ENCODE peak calls at places on chromosomes 16 and 17, in six cellular contexts. L is aorta, O is transverse colon, C is DND-41, I is right lobe of liver, H is prostate gland. K is an unnamed sample.

GRCh38 chr16:54374136-54374535 is 87.5 kb upstream of the IRX3 start:
- DNase-seq in L (no peak), O (no peak), C (peak; percentile 11), I (no peak), H (no peak), K (no peak)

GRCh38 chr17:2723505-2723996 is 12.0 kb upstream of the CLUH start:
- DNase-seq in L (no peak), O (peak; percentile 64), C (no peak), I (no peak), H (no peak), K (no peak)

GRCh38 chr16:85402910-85403692 is 210.0 kb upstream of the GSE1 start:
- DNase-seq in L (peak; percentile 77), O (no peak), C (peak; percentile 86), I (peak; percentile 59), H (no peak), K (no peak)

GRCh38 chr16:55622930-55623561 is 32.7 kb upstream of the SLC6A2 start:
- DNase-seq in L (no peak), O (no peak), C (no peak), I (peak; percentile 56), H (no peak), K (no peak)

GRCh38 chr17:50480854-50481490 is 2.3 kb downstream of the RSAD1 start:
- DNase-seq in L (no peak), O (no peak), C (no peak), I (no peak), H (no peak), K (no peak)

GRCh38 chr16:22671301-22672076 is 142.5 kb upstream of the HS3ST2 start:
- DNase-seq in L (no peak), O (no peak), C (no peak), I (no peak), H (no peak), K (no peak)

GRCh38 chr17:34579979-34580684 is 750 bp downstream of the TMEM132E start:
- DNase-seq in L (no peak), O (no peak), C (no peak), I (peak; percentile 55), H (peak; percentile 23), K (no peak)

GRCh38 chr16:3782566-3782965 is 65.2 kb upstream of the TRAP1 start:
- DNase-seq in L (no peak), O (no peak), C (no peak), I (no peak), H (no peak), K (no peak)

GRCh38 chr17:66843606-66844005 is 8.7 kb downstream of the CACNG5 start:
- DNase-seq in L (no peak), O (no peak), C (no peak), I (peak; percentile 26), H (no peak), K (no peak)

GRCh38 chr16:46673320-46674013 is 15.5 kb downstream of the VPS35 start:
- DNase-seq in L (peak; percentile 58), O (peak; percentile 29), C (peak; percentile 45), I (peak; percentile 48), H (peak; percentile 25), K (peak; percentile 36)

GRCh38 chr17:45991341-45991740 is 7.7 kb upstream of the STH start:
- DNase-seq in L (no peak), O (no peak), C (no peak), I (no peak), H (no peak), K (no peak)

GRCh38 chr16:82439678-82440293 is 187.0 kb upstream of the CDH13 start:
- DNase-seq in L (no peak), O (no peak), C (peak; percentile 7), I (no peak), H (no peak), K (no peak)

GRCh38 chr16:1832831-1833454 is 5.9 kb downstream of the FAHD1 start:
- DNase-seq in L (no peak), O (no peak), C (no peak), I (no peak), H (no peak), K (no peak)

GRCh38 chr16:14632693-14633569 is at the start of gene BFAR:
- DNase-seq in L (peak; percentile 100), O (peak; percentile 100), C (peak; percentile 99), I (peak; percentile 99), H (peak; percentile 98), K (peak; percentile 99)

GRCh38 chr16:88618956-88619667 is 19.3 kb upstream of the IL17C start:
- DNase-seq in L (no peak), O (no peak), C (no peak), I (no peak), H (no peak), K (no peak)

GRCh38 chr16:55717326-55717725 is 61.5 kb downstream of the SLC6A2 start:
- DNase-seq in L (no peak), O (no peak), C (no peak), I (peak; percentile 6), H (no peak), K (no peak)

GRCh38 chr17:61661135-61661534 is 70.1 kb upstream of the NACA2 start:
- DNase-seq in L (no peak), O (no peak), C (no peak), I (no peak), H (no peak), K (no peak)

GRCh38 chr17:51371732-51372151 is 111.4 kb downstream of the UTP18 start:
- DNase-seq in L (no peak), O (no peak), C (peak; percentile 43), I (peak; percentile 59), H (peak; percentile 34), K (no peak)

GRCh38 chr17:10757067-10757466 is 27.2 kb upstream of the TMEM220 start:
- DNase-seq in L (no peak), O (no peak), C (no peak), I (peak; percentile 86), H (no peak), K (no peak)

GRCh38 chr16:48059936-48060335 is 95.9 kb downstream of the ABCC12 start:
- DNase-seq in L (no peak), O (no peak), C (no peak), I (no peak), H (no peak), K (no peak)

GRCh38 chr17:30377574-30377973 is 1.2 kb upstream of the CPD start:
- DNase-seq in L (no peak), O (no peak), C (no peak), I (no peak), H (no peak), K (no peak)

GRCh38 chr17:146983-147761 is 9.8 kb downstream of the SCGB1C2 start:
- DNase-seq in L (peak; percentile 46), O (no peak), C (no peak), I (peak; percentile 47), H (no peak), K (no peak)
- H3K36me3 ChIP-seq in L (no peaks in the 10 kb centered on the region), O (no peaks in the 10 kb centered on the region), C (no peaks in the 10 kb centered on the region), I (no peaks in the 10 kb centered on the region), H (no peaks in the 10 kb centered on the region), K (no peaks in the 10 kb centered on the region)

GRCh38 chr17:81915331-81915730 is 2.6 kb downstream of the SIRT7 start:
- DNase-seq in L (no peak), O (no peak), C (no peak), I (no peak), H (no peak), K (no peak)

GRCh38 chr17:81914103-81914850 is 3.1 kb upstream of the PCYT2 start:
- DNase-seq in L (no peak), O (no peak), C (no peak), I (no peak), H (no peak), K (no peak)

GRCh38 chr17:81920612-81921530 is 2.9 kb upstream of the SIRT7 start:
- DNase-seq in L (no peak), O (no peak), C (no peak), I (no peak), H (no peak), K (no peak)

GRCh38 chr17:81918762-81919545 is 978 bp upstream of the SIRT7 start:
- DNase-seq in L (no peak), O (peak; percentile 85), C (no peak), I (no peak), H (peak; percentile 54), K (no peak)

GRCh38 chr17:81917565-81918332 is at the start of gene SIRT7:
- DNase-seq in L (peak; percentile 77), O (peak; percentile 83), C (peak; percentile 85), I (peak; percentile 81), H (peak; percentile 64), K (peak; percentile 91)
- H3K27ac ChIP-seq in L (no peak within 1 kb of the TSS), O (peak within 1 kb of the TSS; percentile 92), C (peak within 1 kb of the TSS; percentile 67), I (peak within 1 kb of the TSS; percentile 44), H (peak within 1 kb of the TSS; percentile 80), K (peak within 1 kb of the TSS; percentile 65)

GRCh38 chr16:49661465-49662187 is 194.3 kb downstream of the ZNF423 start:
- DNase-seq in L (no peak), O (no peak), C (no peak), I (no peak), H (no peak), K (no peak)

GRCh38 chr16:49659356-49659755 is 196.6 kb downstream of the ZNF423 start:
- DNase-seq in L (no peak), O (no peak), C (no peak), I (no peak), H (no peak), K (no peak)

GRCh38 chr16:49658491-49658890 is 197.4 kb downstream of the ZNF423 start:
- DNase-seq in L (no peak), O (no peak), C (no peak), I (no peak), H (no peak), K (no peak)

GRCh38 chr16:49658066-49658465 is 197.8 kb downstream of the ZNF423 start:
- DNase-seq in L (no peak), O (no peak), C (no peak), I (no peak), H (no peak), K (no peak)

GRCh38 chr16:49660647-49661046 is 195.3 kb downstream of the ZNF423 start:
- DNase-seq in L (no peak), O (no peak), C (no peak), I (no peak), H (no peak), K (no peak)
- H3K4me1 ChIP-seq in L (no peaks in the 10 kb centered on the region), O (peaks cover 13% of the 10 kb centered on the region), C (no peaks in the 10 kb centered on the region), I (no peaks in the 10 kb centered on the region), H (no peaks in the 10 kb centered on the region), K (no peaks in the 10 kb centered on the region)

GRCh38 chr16:16110111-16110490 is 113.2 kb downstream of the ABCC6 start:
- DNase-seq in L (no peak), O (no peak), C (no peak), I (no peak), H (no peak), K (no peak)

GRCh38 chr16:16111639-16112038 is 111.7 kb downstream of the ABCC6 start:
- DNase-seq in L (no peak), O (no peak), C (no peak), I (no peak), H (no peak), K (no peak)

GRCh38 chr16:16109453-16110110 is 113.7 kb downstream of the ABCC6 start:
- DNase-seq in L (no peak), O (no peak), C (no peak), I (no peak), H (no peak), K (no peak)

GRCh38 chr16:16112450-16113053 is 110.7 kb downstream of the ABCC6 start:
- DNase-seq in L (no peak), O (no peak), C (no peak), I (no peak), H (no peak), K (no peak)

DNA sequence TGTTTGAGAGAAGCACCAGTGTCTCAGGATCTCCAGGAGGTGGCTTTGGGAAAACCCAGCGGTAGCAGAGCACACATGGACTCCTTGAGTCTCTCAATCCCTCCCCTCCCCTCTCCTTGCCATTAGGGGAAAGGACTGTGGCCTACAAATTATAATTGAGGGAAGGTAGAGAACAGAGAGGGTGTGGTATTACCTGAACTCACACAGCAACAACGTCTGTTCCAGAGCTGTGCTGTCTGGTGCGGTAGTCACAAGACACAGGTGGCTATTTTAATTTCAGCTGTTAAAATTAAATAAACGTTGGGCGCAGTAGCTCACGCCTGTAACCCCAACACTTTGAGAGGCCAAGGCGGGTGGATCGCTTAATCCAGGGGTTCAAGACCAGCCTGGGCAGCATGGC is 110.2 kb downstream of the ABCC6 start:
- DNase-seq in L (no peak), O (no peak), C (no peak), I (no peak), H (no peak), K (no peak)
- H3K36me3 ChIP-seq in L (peaks cover 11% of the 10 kb centered on the region), O (no peaks in the 10 kb centered on the region), C (peaks cover 95% of the 10 kb centered on the region), I (no peaks in the 10 kb centered on the region), H (peaks cover 11% of the 10 kb centered on the region), K (peaks cover 52% of the 10 kb centered on the region)